ENCODE peak calls at places on chromosomes 13 and 19, in nine cellular contexts. N, R, M, B, Y, U, O, C and Q are unnamed samples.

GRCh38 chr19:41776700-41777099 is 19.7 kb upstream of the CEACAM3 start:
- DNase-seq in N (no peak), R (no peak), M (no peak), B (no peak), Y (no peak), U (no peak), O (no peak), C (no peak), Q (no peak)

GRCh38 chr19:46944918-46945628 is 74.6 kb upstream of the NPAS1 start:
- DNase-seq in N (no peak), R (no peak), M (no peak), B (peak; percentile 36), Y (peak; percentile 86), U (peak; percentile 70), O (peak; percentile 66), C (peak; percentile 50), Q (peak; percentile 76)

GRCh38 chr13:113049981-113050380 is 55.6 kb upstream of the F7 start:
- DNase-seq in N (no peak), R (no peak), M (no peak), B (no peak), Y (no peak), U (no peak), O (no peak), C (no peak), Q (no peak)

GRCh38 chr13:88623150-88623549 is 952.0 kb downstream of the SLITRK5 start:
- DNase-seq in N (no peak), R (no peak), M (no peak), B (no peak), Y (no peak), U (no peak), O (no peak), C (no peak), Q (no peak)

GRCh38 chr13:57633950-57634828 is 2.6 kb downstream of the PCDH17 start:
- DNase-seq in N (no peak), R (no peak), M (no peak), B (peak; percentile 12), Y (peak; percentile 20), U (peak; percentile 45), O (peak; percentile 65), C (no peak), Q (peak; percentile 25)

GRCh38 chr13:77779461-77780272 is 82.2 kb downstream of the SLAIN1 start:
- DNase-seq in N (peak; percentile 18), R (no peak), M (peak; percentile 1), B (no peak), Y (peak; percentile 59), U (peak; percentile 60), O (no peak), C (peak; percentile 35), Q (peak; percentile 28)

GRCh38 chr13:23453132-23453531 is 19.6 kb upstream of the SACS start:
- DNase-seq in N (no peak), R (no peak), M (no peak), B (no peak), Y (no peak), U (no peak), O (no peak), C (no peak), Q (no peak)

GRCh38 chr19:11651062-11651461 is 53.8 kb downstream of the ZNF627 start:
- DNase-seq in N (no peak), R (no peak), M (no peak), B (no peak), Y (no peak), U (no peak), O (no peak), C (no peak), Q (no peak)

GRCh38 chr19:37966211-37967072 is 59.4 kb downstream of the SIPA1L3 start:
- DNase-seq in N (no peak), R (no peak), M (no peak), B (no peak), Y (no peak), U (peak; percentile 75), O (no peak), C (no peak), Q (no peak)

GRCh38 chr13:108728370-108728769 is 99.0 kb downstream of the MYO16 start:
- DNase-seq in N (peak; percentile 77), R (no peak), M (no peak), B (no peak), Y (no peak), U (no peak), O (no peak), C (no peak), Q (no peak)

GRCh38 chr19:21256722-21257121 is 72.5 kb downstream of the ZNF708 start:
- DNase-seq in N (peak; percentile 23), R (no peak), M (peak; percentile 20), B (no peak), Y (no peak), U (peak; percentile 13), O (no peak), C (no peak), Q (no peak)

GRCh38 chr19:3880471-3881271 is at the start of gene ATCAY:
- DNase-seq in N (no peak), R (no peak), M (no peak), B (no peak), Y (no peak), U (no peak), O (peak; percentile 73), C (no peak), Q (no peak)

DNA sequence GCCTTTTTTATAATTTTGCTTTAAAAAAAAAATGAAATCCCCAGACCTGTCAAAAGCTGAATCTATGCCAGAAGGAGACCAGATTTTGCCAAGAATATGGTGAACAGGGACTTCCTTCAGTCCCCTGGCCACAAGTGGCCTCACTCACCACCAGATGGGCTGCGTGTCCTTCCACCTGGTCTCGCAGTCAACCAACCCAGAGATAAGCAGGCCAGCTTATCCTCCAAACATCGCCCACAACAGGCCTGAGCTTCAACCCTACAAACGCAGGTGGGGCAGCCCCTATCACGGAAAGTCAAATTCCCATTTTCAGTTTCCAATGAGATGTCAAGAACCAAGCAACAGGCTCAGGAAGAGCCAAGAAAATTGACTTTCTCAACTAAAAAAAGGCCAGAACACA is 30.5 kb downstream of the STK24 start:
- DNase-seq in N (no peak), R (no peak), M (no peak), B (no peak), Y (no peak), U (no peak), O (no peak), C (no peak), Q (no peak)
- TF ChIP-seq CTCF in N (no peak), R (no peak), M (no peak), B (no peak), Y (no peak), U (no peak), O (no peak), C (no peak), Q (no peak)

GRCh38 chr13:92537485-92537884 is 689.1 kb upstream of the GPC6 start:
- DNase-seq in N (no peak), R (no peak), M (no peak), B (no peak), Y (no peak), U (peak; percentile 45), O (no peak), C (no peak), Q (no peak)
- H3K27ac ChIP-seq in N (no peak overlapping the region), R (no peak overlapping the region), M (no peak overlapping the region), B (no peak overlapping the region), Y (no peak overlapping the region), U (no peak overlapping the region), O (no peak overlapping the region), C (no peak overlapping the region), Q (no peak overlapping the region)

GRCh38 chr19:1027953-1028902 is 1.8 kb downstream of the CNN2 start:
- DNase-seq in N (peak; percentile 52), R (peak; percentile 71), M (peak; percentile 43), B (peak; percentile 77), Y (peak; percentile 64), U (peak; percentile 94), O (peak; percentile 100), C (peak; percentile 72), Q (peak; percentile 88)
- H3K4me3 ChIP-seq in N (peak overlapping the region; percentile 99), R (peak overlapping the region; percentile 100), M (peak overlapping the region; percentile 87), B (peak overlapping the region; percentile 72), Y (peak overlapping the region; percentile 78), U (peak overlapping the region; percentile 76), O (peak overlapping the region; percentile 98), C (peak overlapping the region; percentile 85), Q (peak overlapping the region; percentile 81)

GRCh38 chr19:30222428-30222873 is 149.7 kb upstream of the ZNF536 start:
- DNase-seq in N (no peak), R (no peak), M (peak; percentile 71), B (no peak), Y (no peak), U (no peak), O (no peak), C (no peak), Q (no peak)
- TF ChIP-seq CTCF in N (peak; percentile 64), R (peak; percentile 17), M (peak; percentile 77), B (peak; percentile 43), Y (peak; percentile 74), U (peak; percentile 33), O (no peak), C (peak; percentile 26), Q (peak; percentile 10)

GRCh38 chr13:95536629-95537241 is 15.8 kb upstream of the CLDN10 start:
- DNase-seq in N (peak; percentile 15), R (no peak), M (no peak), B (peak; percentile 73), Y (no peak), U (no peak), O (no peak), C (no peak), Q (no peak)
- H3K27ac ChIP-seq in N (no peak overlapping the region), R (no peak overlapping the region), M (peak overlapping the region; percentile 70), B (no peak overlapping the region), Y (no peak overlapping the region), U (no peak overlapping the region), O (no peak overlapping the region), C (no peak overlapping the region), Q (no peak overlapping the region)

DNA sequence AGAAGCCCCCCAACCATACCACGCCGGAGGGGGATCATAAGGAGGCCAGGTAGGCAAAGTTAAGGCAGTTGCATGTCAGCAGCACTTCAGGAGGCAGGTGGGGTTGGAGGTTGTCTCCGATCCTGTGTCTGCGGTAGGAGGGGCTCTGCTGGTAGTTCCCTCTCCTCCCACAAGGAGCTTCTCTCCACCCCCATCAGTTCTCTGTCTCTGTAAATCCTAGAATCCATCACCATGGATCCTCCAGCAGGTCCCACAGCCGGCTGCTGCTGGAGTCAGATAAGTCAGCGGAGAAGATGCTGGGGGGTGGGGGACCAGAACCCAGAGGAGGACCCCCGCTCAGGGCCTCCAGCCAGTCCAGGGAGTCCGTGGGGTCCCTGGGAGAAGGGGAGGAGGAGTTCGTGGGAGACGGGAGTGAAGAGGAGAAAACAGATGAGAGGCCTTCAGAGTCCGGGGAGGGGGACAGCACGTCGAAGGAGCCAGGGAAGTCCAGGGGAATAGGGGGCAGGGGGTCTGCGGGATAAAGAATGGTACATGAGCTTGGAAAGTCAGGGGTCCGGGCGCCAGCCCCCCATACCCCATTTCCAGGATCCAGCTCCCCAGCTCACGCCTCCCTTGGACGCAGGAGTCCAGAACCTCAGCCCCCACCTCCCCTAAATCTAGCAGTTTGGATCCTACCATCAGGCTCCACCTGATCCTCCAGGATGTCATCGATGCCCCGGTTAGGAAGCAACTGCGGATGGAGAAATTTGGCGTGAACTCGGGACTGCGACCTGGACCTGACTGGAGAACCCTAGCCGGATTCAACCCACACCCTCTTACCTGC is 6.3 kb downstream of the MAMSTR start:
- DNase-seq in N (no peak), R (no peak), M (peak; percentile 94), B (peak; percentile 34), Y (no peak), U (peak; percentile 27), O (peak; percentile 94), C (no peak), Q (no peak)
- H3K4me3 ChIP-seq in N (peak overlapping the region; percentile 92), R (peak overlapping the region; percentile 83), M (peak overlapping the region; percentile 68), B (peak overlapping the region; percentile 40), Y (peak overlapping the region; percentile 77), U (peak overlapping the region; percentile 82), O (peak overlapping the region; percentile 94), C (peak overlapping the region; percentile 66), Q (peak overlapping the region; percentile 57)